ENCODE peak calls at places on chromosomes 16 and 17, in eight cellular contexts. D is AG09309, E is fibroblast of villous mesenchyme, V is IMR-90, Q is ascending aorta, N is BE2C, W is cardiac muscle cell, A is PC-3. U is an unnamed sample.

GRCh38 chr16:57203451-57203850 is 17.3 kb downstream of the RSPRY1 start:
- DNase-seq in D (no peak), E (no peak), V (no peak), Q (no peak), N (no peak), W (no peak), A (no peak), U (peak)

GRCh38 chr16:88772871-88773811 is 11.9 kb downstream of the PIEZO1 start:
- DNase-seq in D (peak), E (peak), V (peak), Q (peak), N (peak), W (peak), A (peak), U (peak)

GRCh38 chr16:53040788-53041187 is 11.9 kb downstream of the CHD9NB start:
- DNase-seq in D (no peak), E (no peak), V (no peak), Q (no peak), N (no peak), W (no peak), A (no peak), U (no peak)

GRCh38 chr16:53369921-53370320 is 64.3 kb upstream of the RBL2 start:
- DNase-seq in D (peak), E (peak), V (peak), Q (no peak), N (no peak), W (peak), A (peak), U (no peak)

GRCh38 chr16:27687605-27688004 is 137.7 kb downstream of the KATNIP start:
- DNase-seq in D (no peak), E (no peak), V (no peak), Q (no peak), N (no peak), W (no peak), A (no peak), U (no peak)

GRCh38 chr17:78497115-78497540 is 80.1 kb downstream of the DNAH17 start:
- DNase-seq in D (peak), E (peak), V (peak), Q (peak), N (peak), W (peak), A (peak), U (peak)

GRCh38 chr17:45823598-45823997 is 21.1 kb upstream of the SPPL2C start:
- DNase-seq in D (no peak), E (no peak), V (no peak), Q (no peak), N (no peak), W (no peak), A (no peak), U (no peak)

GRCh38 chr16:70661534-70661917 is 15.2 kb downstream of the IL34 start:
- DNase-seq in D (no peak), E (no peak), V (no peak), Q (peak), N (no peak), W (no peak), A (no peak), U (no peak)

GRCh38 chr16:88643546-88643932 is 5.2 kb downstream of the IL17C start:
- DNase-seq in D (no peak), E (no peak), V (no peak), Q (no peak), N (no peak), W (no peak), A (no peak), U (no peak)

GRCh38 chr17:80968602-80969029 is 23.0 kb upstream of the CHMP6 start:
- DNase-seq in D (no peak), E (peak), V (peak), Q (peak), N (peak), W (peak), A (no peak), U (peak)

GRCh38 chr17:66777689-66778225 is 57.2 kb upstream of the CACNG5 start:
- DNase-seq in D (no peak), E (peak), V (peak), Q (no peak), N (no peak), W (peak), A (no peak), U (peak)

GRCh38 chr17:228223-228615 is 46.8 kb upstream of the DOC2B start:
- DNase-seq in D (no peak), E (no peak), V (no peak), Q (no peak), N (no peak), W (no peak), A (no peak), U (no peak)

GRCh38 chr17:77935121-77935571 is 23.4 kb upstream of the TNRC6C start:
- DNase-seq in D (no peak), E (no peak), V (no peak), Q (no peak), N (no peak), W (no peak), A (no peak), U (no peak)

GRCh38 chr17:12812877-12813276 is 23.6 kb downstream of the ARHGAP44 start:
- DNase-seq in D (no peak), E (no peak), V (no peak), Q (no peak), N (no peak), W (peak), A (no peak), U (no peak)

GRCh38 chr16:4500283-4500682 is 24.1 kb downstream of the HMOX2 start:
- DNase-seq in D (no peak), E (peak), V (peak), Q (no peak), N (no peak), W (peak), A (peak), U (peak)

GRCh38 chr16:85328665-85329058 is 216.4 kb upstream of the CIBAR2 start:
- DNase-seq in D (no peak), E (no peak), V (no peak), Q (no peak), N (peak), W (no peak), A (no peak), U (no peak)

GRCh38 chr16:54204756-54205155 is 81.8 kb downstream of the IRX3 start:
- DNase-seq in D (no peak), E (no peak), V (no peak), Q (no peak), N (no peak), W (no peak), A (no peak), U (no peak)

GRCh38 chr17:78677303-78678219 is 100.4 kb upstream of the DNAH17 start:
- DNase-seq in D (no peak), E (no peak), V (no peak), Q (no peak), N (no peak), W (no peak), A (peak), U (no peak)

GRCh38 chr17:46876926-46877325 is 25.5 kb downstream of the WNT9B start:
- DNase-seq in D (no peak), E (no peak), V (no peak), Q (no peak), N (no peak), W (no peak), A (no peak), U (no peak)

GRCh38 chr17:46873941-46874645 is 22.7 kb downstream of the WNT9B start:
- DNase-seq in D (no peak), E (no peak), V (no peak), Q (no peak), N (peak), W (no peak), A (no peak), U (no peak)

GRCh38 chr17:46875849-46876352 is 24.5 kb downstream of the WNT9B start:
- DNase-seq in D (no peak), E (no peak), V (no peak), Q (no peak), N (no peak), W (no peak), A (no peak), U (no peak)

GRCh38 chr17:46876353-46876887 is 25.0 kb downstream of the WNT9B start:
- DNase-seq in D (no peak), E (no peak), V (no peak), Q (no peak), N (peak), W (no peak), A (peak), U (no peak)

GRCh38 chr17:46874906-46875305 is 23.5 kb downstream of the WNT9B start:
- DNase-seq in D (no peak), E (no peak), V (no peak), Q (no peak), N (no peak), W (no peak), A (no peak), U (no peak)
- TF ChIP-seq CTCF in D (no peak), E (no peak), V (no peak), Q (no peak), N (no peak), W (no peak), A (no peak), U (no peak)

GRCh38 chr16:9165601-9166220 is 74.3 kb downstream of the HAPSTR1 start:
- DNase-seq in D (no peak), E (no peak), V (no peak), Q (no peak), N (no peak), W (no peak), A (no peak), U (no peak)

GRCh38 chr16:9155876-9156275 is 64.4 kb downstream of the HAPSTR1 start:
- DNase-seq in D (no peak), E (no peak), V (no peak), Q (no peak), N (no peak), W (no peak), A (no peak), U (no peak)

GRCh38 chr16:9160551-9160911 is 69.1 kb downstream of the HAPSTR1 start:
- DNase-seq in D (no peak), E (no peak), V (no peak), Q (no peak), N (no peak), W (no peak), A (no peak), U (no peak)

GRCh38 chr16:9154576-9155410 is 63.3 kb downstream of the HAPSTR1 start:
- DNase-seq in D (no peak), E (no peak), V (peak), Q (no peak), N (no peak), W (no peak), A (no peak), U (no peak)

GRCh38 chr16:9159839-9160550 is 68.6 kb downstream of the HAPSTR1 start:
- DNase-seq in D (no peak), E (peak), V (peak), Q (no peak), N (peak), W (peak), A (peak), U (peak)
- TF ChIP-seq CTCF in D (peak), E (peak), V (peak), Q (no peak), N (peak), W (peak), A (peak), U (peak)

GRCh38 chr16:66849021-66849420 is 4.8 kb downstream of the CA7 start:
- DNase-seq in D (no peak), E (no peak), V (no peak), Q (peak), N (no peak), W (no peak), A (no peak), U (no peak)

GRCh38 chr16:66848172-66848571 is 4.0 kb downstream of the CA7 start:
- DNase-seq in D (no peak), E (no peak), V (no peak), Q (no peak), N (no peak), W (no peak), A (no peak), U (no peak)

GRCh38 chr16:66851166-66851964 is 7.2 kb downstream of the CA7 start:
- DNase-seq in D (no peak), E (no peak), V (no peak), Q (no peak), N (no peak), W (no peak), A (no peak), U (no peak)

GRCh38 chr16:66850115-66850815 is 6.1 kb downstream of the CA7 start:
- DNase-seq in D (no peak), E (no peak), V (no peak), Q (no peak), N (no peak), W (no peak), A (no peak), U (no peak)

GRCh38 chr16:66849543-66849942 is 5.3 kb downstream of the CA7 start:
- DNase-seq in D (no peak), E (no peak), V (no peak), Q (peak), N (no peak), W (no peak), A (no peak), U (no peak)
- TF ChIP-seq CTCF in D (no peak), E (no peak), V (no peak), Q (no peak), N (no peak), W (no peak), A (no peak), U (no peak)

GRCh38 chr17:49861150-49861884 is 13.4 kb upstream of the TAC4 start:
- DNase-seq in D (no peak), E (peak), V (peak), Q (no peak), N (peak), W (peak), A (peak), U (no peak)
- TF ChIP-seq CTCF in D (peak), E (peak), V (peak), Q (peak), N (peak), W (peak), A (peak), U (peak)

DNA sequence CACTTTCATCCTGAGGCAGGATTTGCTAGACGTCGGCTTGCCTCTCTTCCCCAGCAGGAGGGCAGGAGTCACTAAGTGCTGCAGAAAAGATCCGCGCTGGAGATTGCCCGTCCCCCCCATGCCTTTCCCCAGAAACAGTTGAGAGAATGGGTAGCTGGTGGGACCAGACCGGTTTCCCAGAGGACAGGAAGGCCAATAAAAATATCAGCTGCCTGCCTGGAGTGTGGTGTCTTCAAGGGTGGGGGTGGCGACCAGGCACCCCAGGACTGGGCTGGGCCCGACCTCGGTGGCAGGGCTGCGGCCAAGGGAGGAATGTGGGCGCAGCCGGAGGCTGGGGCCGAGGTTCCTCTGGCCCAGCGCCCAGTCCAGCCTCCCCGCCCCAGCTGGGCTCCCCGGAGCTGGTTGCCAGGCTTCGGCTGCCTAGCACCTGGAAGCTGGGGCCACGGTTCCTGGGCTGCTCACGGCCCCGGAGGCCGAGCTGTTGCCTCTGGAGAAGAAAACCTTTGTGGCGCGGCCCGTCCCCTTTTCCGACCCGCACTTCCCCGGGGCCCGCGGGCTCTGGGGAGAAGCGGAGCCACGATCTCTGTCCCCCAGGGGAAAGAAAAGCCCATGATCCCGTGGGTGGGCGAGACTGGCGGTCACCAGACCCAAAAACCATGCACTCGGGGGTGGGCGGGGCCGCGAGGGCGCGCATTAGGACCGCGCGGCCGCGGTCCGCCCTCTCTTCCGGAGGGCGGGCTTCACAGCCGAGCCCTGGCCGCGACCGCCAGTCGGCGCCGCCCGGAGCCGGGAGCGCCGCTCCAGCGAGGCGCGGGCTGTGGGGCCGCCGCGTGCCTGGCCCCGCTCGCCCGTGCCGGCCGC is at the start of gene TRAF4:
- DNase-seq in D (peak), E (peak), V (peak), Q (peak), N (peak), W (peak), A (peak), U (peak)
- TF ChIP-seq CTCF in D (no peak), E (peak), V (peak), Q (no peak), N (no peak), W (no peak), A (no peak), U (no peak)